ENCODE peak calls at places on chromosome 2, in ten cellular contexts. One of them, this sample, is unnamed.

GRCh38 chr2:1505031-1505441 is 91.8 kb downstream of the TPO start:
- DNase-seq in kidney tubule cell: no peak
- DNase-seq in HFFc6: no peak
- DNase-seq in AG08395: no peak
- DNase-seq in substantia nigra: no peak
- DNase-seq in lower leg skin: no peak
- DNase-seq in cardiac muscle cell: no peak
- DNase-seq in B cell: no peak
- DNase-seq in progenitor cell of endocrine pancreas: no peak
- DNase-seq in activated CD4-positive, alpha-beta T cell treated with anti-CD3 and anti-CD28 coated beads for 36 hours: no peak
- DNase-seq in this sample: peak

GRCh38 chr2:238761802-238762373 is 86.0 kb upstream of the TWIST2 start:
- DNase-seq in HFFc6: no peak
- DNase-seq in lower leg skin: no peak
- DNase-seq in activated CD4-positive, alpha-beta T cell treated with anti-CD3 and anti-CD28 coated beads for 36 hours: no peak
- DNase-seq in B cell: no peak
- DNase-seq in progenitor cell of endocrine pancreas: peak
- DNase-seq in AG08395: peak
- DNase-seq in substantia nigra: no peak
- DNase-seq in kidney tubule cell: peak
- DNase-seq in cardiac muscle cell: no peak
- DNase-seq in this sample: no peak

GRCh38 chr2:26674771-26675170 is 17.8 kb upstream of the KCNK3 start:
- DNase-seq in AG08395: no peak
- DNase-seq in lower leg skin: no peak
- DNase-seq in progenitor cell of endocrine pancreas: no peak
- DNase-seq in kidney tubule cell: no peak
- DNase-seq in substantia nigra: no peak
- DNase-seq in cardiac muscle cell: no peak
- DNase-seq in HFFc6: no peak
- DNase-seq in activated CD4-positive, alpha-beta T cell treated with anti-CD3 and anti-CD28 coated beads for 36 hours: no peak
- DNase-seq in B cell: no peak
- DNase-seq in this sample: no peak

GRCh38 chr2:181264436-181264835 is 192.8 kb upstream of the ITGA4 start:
- DNase-seq in progenitor cell of endocrine pancreas: no peak
- DNase-seq in AG08395: no peak
- DNase-seq in B cell: no peak
- DNase-seq in kidney tubule cell: no peak
- DNase-seq in substantia nigra: no peak
- DNase-seq in lower leg skin: no peak
- DNase-seq in cardiac muscle cell: no peak
- DNase-seq in HFFc6: no peak
- DNase-seq in activated CD4-positive, alpha-beta T cell treated with anti-CD3 and anti-CD28 coated beads for 36 hours: no peak
- DNase-seq in this sample: no peak

GRCh38 chr2:17759805-17760204 is 5.9 kb downstream of the GEN1 start:
- DNase-seq in activated CD4-positive, alpha-beta T cell treated with anti-CD3 and anti-CD28 coated beads for 36 hours: no peak
- DNase-seq in progenitor cell of endocrine pancreas: no peak
- DNase-seq in B cell: no peak
- DNase-seq in lower leg skin: no peak
- DNase-seq in kidney tubule cell: no peak
- DNase-seq in AG08395: no peak
- DNase-seq in substantia nigra: no peak
- DNase-seq in HFFc6: no peak
- DNase-seq in cardiac muscle cell: no peak
- DNase-seq in this sample: no peak

GRCh38 chr2:109200616-109201464 is 71.8 kb downstream of the SH3RF3 start:
- DNase-seq in kidney tubule cell: no peak
- DNase-seq in cardiac muscle cell: no peak
- DNase-seq in lower leg skin: peak
- DNase-seq in substantia nigra: no peak
- DNase-seq in activated CD4-positive, alpha-beta T cell treated with anti-CD3 and anti-CD28 coated beads for 36 hours: no peak
- DNase-seq in progenitor cell of endocrine pancreas: no peak
- DNase-seq in B cell: no peak
- DNase-seq in HFFc6: no peak
- DNase-seq in AG08395: no peak
- DNase-seq in this sample: no peak

GRCh38 chr2:118670868-118671267 is 176.6 kb downstream of the EN1 start:
- DNase-seq in kidney tubule cell: no peak
- DNase-seq in progenitor cell of endocrine pancreas: no peak
- DNase-seq in lower leg skin: no peak
- DNase-seq in B cell: no peak
- DNase-seq in substantia nigra: no peak
- DNase-seq in cardiac muscle cell: no peak
- DNase-seq in HFFc6: peak
- DNase-seq in AG08395: peak
- DNase-seq in activated CD4-positive, alpha-beta T cell treated with anti-CD3 and anti-CD28 coated beads for 36 hours: no peak
- DNase-seq in this sample: no peak

GRCh38 chr2:10022041-10022421 is 21.3 kb upstream of the KLF11 start:
- DNase-seq in cardiac muscle cell: no peak
- DNase-seq in HFFc6: no peak
- DNase-seq in kidney tubule cell: no peak
- DNase-seq in AG08395: no peak
- DNase-seq in lower leg skin: no peak
- DNase-seq in activated CD4-positive, alpha-beta T cell treated with anti-CD3 and anti-CD28 coated beads for 36 hours: no peak
- DNase-seq in progenitor cell of endocrine pancreas: no peak
- DNase-seq in B cell: no peak
- DNase-seq in substantia nigra: no peak
- DNase-seq in this sample: no peak

GRCh38 chr2:71190959-71191943 is 35.7 kb downstream of the PAIP2B start:
- DNase-seq in HFFc6: peak
- DNase-seq in AG08395: peak
- DNase-seq in substantia nigra: no peak
- DNase-seq in kidney tubule cell: peak
- DNase-seq in lower leg skin: no peak
- DNase-seq in activated CD4-positive, alpha-beta T cell treated with anti-CD3 and anti-CD28 coated beads for 36 hours: no peak
- DNase-seq in B cell: no peak
- DNase-seq in progenitor cell of endocrine pancreas: no peak
- DNase-seq in cardiac muscle cell: peak
- DNase-seq in this sample: no peak

GRCh38 chr2:38602136-38602731 is 494 bp downstream of the HNRNPLL start:
- DNase-seq in lower leg skin: peak
- DNase-seq in substantia nigra: peak
- DNase-seq in activated CD4-positive, alpha-beta T cell treated with anti-CD3 and anti-CD28 coated beads for 36 hours: peak
- DNase-seq in progenitor cell of endocrine pancreas: peak
- DNase-seq in AG08395: no peak
- DNase-seq in HFFc6: no peak
- DNase-seq in B cell: peak
- DNase-seq in kidney tubule cell: no peak
- DNase-seq in cardiac muscle cell: peak
- DNase-seq in this sample: no peak

GRCh38 chr2:102021776-102022175 is 30.0 kb downstream of the IL1R2 start:
- DNase-seq in substantia nigra: no peak
- DNase-seq in AG08395: peak
- DNase-seq in HFFc6: no peak
- DNase-seq in lower leg skin: no peak
- DNase-seq in progenitor cell of endocrine pancreas: no peak
- DNase-seq in cardiac muscle cell: no peak
- DNase-seq in kidney tubule cell: no peak
- DNase-seq in activated CD4-positive, alpha-beta T cell treated with anti-CD3 and anti-CD28 coated beads for 36 hours: no peak
- DNase-seq in B cell: no peak
- DNase-seq in this sample: no peak

GRCh38 chr2:57497489-57498096 is 549.0 kb upstream of the VRK2 start:
- DNase-seq in substantia nigra: peak
- DNase-seq in cardiac muscle cell: peak
- DNase-seq in AG08395: peak
- DNase-seq in progenitor cell of endocrine pancreas: peak
- DNase-seq in activated CD4-positive, alpha-beta T cell treated with anti-CD3 and anti-CD28 coated beads for 36 hours: peak
- DNase-seq in HFFc6: peak
- DNase-seq in B cell: peak
- DNase-seq in kidney tubule cell: peak
- DNase-seq in lower leg skin: no peak
- DNase-seq in this sample: peak

GRCh38 chr2:176002684-176003225 is 688 bp upstream of the LNPK start:
- DNase-seq in B cell: no peak
- DNase-seq in AG08395: peak
- DNase-seq in cardiac muscle cell: peak
- DNase-seq in HFFc6: no peak
- DNase-seq in progenitor cell of endocrine pancreas: no peak
- DNase-seq in substantia nigra: no peak
- DNase-seq in kidney tubule cell: peak
- DNase-seq in lower leg skin: no peak
- DNase-seq in activated CD4-positive, alpha-beta T cell treated with anti-CD3 and anti-CD28 coated beads for 36 hours: peak
- DNase-seq in this sample: no peak

This sample was measured in tibial nerve.